ENCODE peak calls at places on chromosomes 1 and 21, in six cellular contexts. W is SJSA1; P is foreskin fibroblast; N is activated CD8-positive, alpha-beta memory T cell treated with anti-CD3 and anti-CD28 coated beads, Interleukin-2, amount 50 U/mL, for 4 hours; R is A172; K is T-helper 1 cell. A is an unnamed sample.

GRCh38 chr1:205456868-205457724 is 1.3 kb upstream of the BLACAT1 start:
- DNase-seq in N (no peak), W (no peak), K (no peak), R (no peak), P (no peak), A (no peak)

GRCh38 chr1:187264995-187265602 is 436.4 kb downstream of the PLA2G4A start:
- DNase-seq in N (no peak), W (peak; percentile 1), K (no peak), P (peak; percentile 51), R (peak; percentile 87), A (peak; percentile 75)

GRCh38 chr1:227323164-227323955 is 5.1 kb upstream of the CDC42BPA start:
- DNase-seq in P (no peak), N (no peak), R (no peak), K (no peak), W (no peak), A (no peak)

GRCh38 chr1:2539312-2539907 is 9.3 kb upstream of the HES5 start:
- DNase-seq in R (no peak), N (no peak), P (no peak), W (no peak), K (no peak), A (no peak)

GRCh38 chr21:43611598-43612369 is 47.5 kb downstream of the HSF2BP start:
- DNase-seq in R (peak; percentile 77), P (peak; percentile 27), K (no peak), N (no peak), W (peak; percentile 75), A (peak; percentile 82)

GRCh38 chr1:198088360-198089071 is 68.3 kb upstream of the NEK7 start:
- DNase-seq in N (no peak), W (peak; percentile 47), K (no peak), R (peak; percentile 74), P (peak; percentile 20), A (peak; percentile 76)

GRCh38 chr1:109624215-109625010 is 4.8 kb downstream of the AMPD2 start:
- DNase-seq in R (no peak), K (no peak), W (no peak), N (no peak), P (no peak), A (no peak)

GRCh38 chr1:184461321-184461720 is 74.5 kb downstream of the C1orf21 start:
- DNase-seq in N (no peak), R (no peak), K (no peak), W (no peak), P (no peak), A (no peak)

GRCh38 chr1:231866392-231867331 is 240.1 kb downstream of the DISC1 start:
- DNase-seq in W (peak; percentile 69), P (peak; percentile 48), N (peak; percentile 56), K (peak; percentile 37), R (peak; percentile 71), A (peak; percentile 61)